ENCODE peak calls at places on chromosomes 6 and 20, in eight cellular contexts. S is RWPE1, P is K562, Y is substantia nigra, X is epithelial cell of prostate, D is heart right ventricle, Z is IMR-90, J is tibial artery. I is an unnamed sample.

GRCh38 chr20:34536798-34537394 is 20.7 kb downstream of the DYNLRB1 start:
- DNase-seq in S (no peak), P (peak), Y (peak), X (no peak), D (peak), Z (no peak), J (no peak), I (peak)

GRCh38 chr6:13177617-13178506 is 150.5 kb downstream of the TBC1D7 start:
- DNase-seq in S (no peak), P (no peak), Y (no peak), X (no peak), D (no peak), Z (no peak), J (no peak), I (no peak)

GRCh38 chr6:1949533-1949932 is 295.9 kb downstream of the GMDS start:
- DNase-seq in S (no peak), P (no peak), Y (no peak), X (no peak), D (no peak), Z (peak), J (no peak), I (no peak)

GRCh38 chr20:63555661-63556381 is 1.9 kb downstream of the FNDC11 start:
- DNase-seq in S (no peak), P (no peak), Y (no peak), X (no peak), D (no peak), Z (no peak), J (no peak), I (no peak)

GRCh38 chr6:2038096-2038495 is 207.3 kb downstream of the GMDS start:
- DNase-seq in S (no peak), P (no peak), Y (no peak), X (no peak), D (no peak), Z (peak), J (no peak), I (no peak)

GRCh38 chr6:139765825-139766285 is 391.4 kb upstream of the CITED2 start:
- DNase-seq in S (peak), P (peak), Y (no peak), X (peak), D (no peak), Z (peak), J (no peak), I (no peak)

GRCh38 chr6:3444276-3445088 is 12.4 kb downstream of the SLC22A23 start:
- DNase-seq in S (no peak), P (no peak), Y (no peak), X (no peak), D (no peak), Z (no peak), J (no peak), I (no peak)

GRCh38 chr6:168160506-168161370 is 81.7 kb upstream of the FRMD1 start:
- DNase-seq in S (no peak), P (no peak), Y (no peak), X (no peak), D (no peak), Z (no peak), J (peak), I (no peak)

GRCh38 chr6:88459224-88459623 is 293.1 kb upstream of the CNR1 start:
- DNase-seq in S (no peak), P (no peak), Y (no peak), X (no peak), D (no peak), Z (no peak), J (no peak), I (no peak)

GRCh38 chr6:99467509-99468106 is 42.5 kb upstream of the PNISR start:
- DNase-seq in S (peak), P (peak), Y (no peak), X (no peak), D (no peak), Z (peak), J (no peak), I (peak)

DNA sequence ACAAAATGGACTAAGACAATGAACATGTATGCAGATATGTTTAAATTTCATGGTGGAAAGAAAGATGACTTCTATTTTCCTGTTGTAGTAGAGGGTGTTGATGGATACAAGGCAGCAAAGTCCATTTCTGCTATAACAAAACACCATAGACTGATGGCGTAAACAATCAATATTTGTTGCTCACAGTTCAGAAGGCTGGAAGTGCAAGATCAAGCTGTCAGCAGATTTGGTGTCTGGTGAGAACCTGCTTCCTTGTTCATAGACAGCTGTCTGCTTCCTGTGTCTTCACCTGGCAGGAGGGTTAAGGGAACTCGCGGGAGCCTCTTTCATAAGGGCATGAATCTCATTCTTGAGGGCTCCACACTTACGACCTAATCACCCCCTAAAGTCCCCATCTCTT is 83.0 kb upstream of the ELOVL5 start:
- DNase-seq in S (no peak), P (no peak), Y (no peak), X (no peak), D (no peak), Z (no peak), J (no peak), I (no peak)
- H3K27ac ChIP-seq in S (no peak), P (no peak), Y (no peak), X (no peak), D (no peak), Z (no peak), J (no peak), I (no peak)

GRCh38 chr6:142569676-142570075 is 267.9 kb downstream of the ADGRG6 start:
- DNase-seq in S (no peak), P (no peak), Y (no peak), X (peak), D (no peak), Z (no peak), J (no peak), I (no peak)
- H3K27ac ChIP-seq in S (no peak), P (no peak), Y (no peak), X (peak), D (no peak), Z (no peak), J (peak), I (no peak)

DNA sequence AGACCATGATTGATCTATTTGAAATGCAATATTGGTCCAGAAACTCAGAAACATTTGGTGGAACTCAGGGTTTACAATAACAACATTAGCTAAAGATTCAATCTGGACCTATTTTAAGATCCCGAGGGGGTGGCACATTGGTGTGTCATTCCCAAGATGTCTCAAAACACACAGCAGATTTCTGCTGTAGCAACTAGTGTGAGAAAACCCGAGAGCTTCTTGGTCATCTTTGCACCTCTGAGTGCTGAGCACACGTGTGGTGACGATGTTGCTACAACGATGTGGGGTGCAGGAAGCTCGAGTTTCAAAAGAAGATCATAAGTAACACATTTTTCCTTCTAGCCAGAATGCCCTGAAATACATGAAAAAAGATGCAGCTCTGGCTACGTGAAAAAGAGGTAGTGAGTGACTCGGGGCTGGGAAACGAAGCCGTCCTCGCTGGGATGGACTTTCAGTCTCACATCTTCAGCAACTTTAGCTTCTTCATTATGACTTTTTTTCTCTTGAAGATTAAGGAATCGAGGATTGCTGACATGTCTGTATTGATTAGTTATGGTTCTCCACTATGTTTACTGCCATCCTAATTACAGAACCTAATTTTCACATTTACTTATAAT is 1.6 kb downstream of the RAMACL start:
- DNase-seq in S (no peak), P (no peak), Y (no peak), X (no peak), D (no peak), Z (peak), J (no peak), I (no peak)
- H3K27ac ChIP-seq in S (no peak), P (no peak), Y (no peak), X (no peak), D (no peak), Z (no peak), J (no peak), I (no peak)

GRCh38 chr20:831251-831650 is 2.3 kb upstream of the FAM110A start:
- DNase-seq in S (no peak), P (no peak), Y (no peak), X (no peak), D (no peak), Z (no peak), J (no peak), I (no peak)

GRCh38 chr20:828987-829386 is 4.5 kb upstream of the FAM110A start:
- DNase-seq in S (no peak), P (peak), Y (no peak), X (no peak), D (no peak), Z (no peak), J (peak), I (no peak)

GRCh38 chr20:829531-829930 is 4.0 kb upstream of the FAM110A start:
- DNase-seq in S (no peak), P (no peak), Y (no peak), X (no peak), D (no peak), Z (peak), J (peak), I (no peak)

GRCh38 chr20:831956-832355 is 1.6 kb upstream of the FAM110A start:
- DNase-seq in S (no peak), P (no peak), Y (no peak), X (no peak), D (no peak), Z (no peak), J (no peak), I (no peak)

DNA sequence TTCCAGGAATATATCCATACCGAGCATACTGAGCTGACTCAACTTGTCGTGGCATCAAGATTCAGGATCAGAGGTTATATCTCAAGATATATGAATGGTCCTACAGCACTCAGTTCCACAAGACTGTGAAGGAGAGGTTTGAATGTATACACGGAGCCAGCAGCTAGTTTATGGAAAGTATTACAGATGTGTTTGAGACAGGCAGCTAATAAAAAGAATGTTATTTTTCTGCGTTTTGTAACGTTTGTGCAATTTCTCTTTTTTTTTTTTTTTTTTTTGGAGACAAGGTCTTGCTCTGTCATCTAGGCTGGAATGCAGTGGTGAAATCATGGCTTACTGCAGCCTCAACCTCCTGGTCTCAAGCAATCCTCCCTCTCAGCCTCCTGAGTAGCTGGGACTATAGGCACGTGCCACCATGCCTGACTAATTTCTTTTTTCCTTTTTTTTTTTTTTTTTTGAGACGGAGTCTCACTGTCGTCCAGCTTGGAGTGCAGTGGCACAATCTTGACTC is 3.4 kb upstream of the FAM110A start:
- DNase-seq in S (no peak), P (no peak), Y (no peak), X (no peak), D (no peak), Z (peak), J (no peak), I (no peak)
- H3K27ac ChIP-seq in S (no peak), P (peak), Y (no peak), X (no peak), D (no peak), Z (no peak), J (no peak), I (no peak)

GRCh38 chr6:31578461-31579118 is 3.2 kb downstream of the TNF start:
- DNase-seq in S (peak), P (no peak), Y (no peak), X (no peak), D (no peak), Z (no peak), J (no peak), I (no peak)
- H3K27ac ChIP-seq in S (no peak), P (no peak), Y (no peak), X (no peak), D (no peak), Z (no peak), J (no peak), I (no peak)